ENCODE peak calls at places on chromosomes 7 and 10, in eight cellular contexts. M, D, G, R, V, L, K and O are unnamed samples.

GRCh38 chr7:98251251-98251843 is 685 bp downstream of the TECPR1 start:
- DNase-seq in M (peak; percentile 53), D (no peak), G (peak; percentile 88), R (peak; percentile 52), V (peak; percentile 63), L (no peak), K (peak; percentile 78), O (peak; percentile 74)

GRCh38 chr7:106056513-106057203 is 55.5 kb downstream of the SYPL1 start:
- DNase-seq in M (peak; percentile 87), D (peak; percentile 73), G (peak; percentile 90), R (peak; percentile 65), V (peak; percentile 62), L (no peak), K (peak; percentile 77), O (peak; percentile 69)

GRCh38 chr7:20331231-20331880 is 656 bp downstream of the ITGB8 start:
- DNase-seq in M (peak; percentile 64), D (peak; percentile 37), G (peak; percentile 87), R (peak; percentile 40), V (peak; percentile 40), L (peak; percentile 82), K (peak; percentile 53), O (peak; percentile 62)

GRCh38 chr10:43137971-43138756 is at the start of gene CSGALNACT2:
- DNase-seq in M (peak; percentile 97), D (peak; percentile 86), G (peak; percentile 97), R (peak; percentile 91), V (peak; percentile 89), L (peak; percentile 62), K (peak; percentile 88), O (peak; percentile 92)

GRCh38 chr10:10138685-10139084 is 879.0 kb upstream of the CELF2 start:
- DNase-seq in M (peak; percentile 16), D (no peak), G (no peak), R (no peak), V (no peak), L (no peak), K (no peak), O (no peak)

GRCh38 chr7:126436213-126436868 is 816.4 kb downstream of the GRM8 start:
- DNase-seq in M (no peak), D (no peak), G (no peak), R (no peak), V (no peak), L (no peak), K (no peak), O (no peak)

GRCh38 chr7:74587435-74588126 is 69.9 kb upstream of the GTF2I start:
- DNase-seq in M (peak; percentile 94), D (peak; percentile 69), G (peak; percentile 80), R (peak; percentile 90), V (peak; percentile 92), L (no peak), K (peak; percentile 77), O (peak; percentile 84)

GRCh38 chr7:56046728-56047445 is 4.4 kb downstream of the PSPH start:
- DNase-seq in M (peak; percentile 77), D (peak; percentile 82), G (no peak), R (no peak), V (no peak), L (no peak), K (peak; percentile 44), O (no peak)

GRCh38 chr10:51659344-51659743 is 40.1 kb downstream of the CSTF2T start:
- DNase-seq in M (peak; percentile 26), D (no peak), G (no peak), R (no peak), V (no peak), L (no peak), K (no peak), O (no peak)

GRCh38 chr10:100939763-100940344 is 27.1 kb downstream of the SLF2 start:
- DNase-seq in M (peak; percentile 28), D (no peak), G (no peak), R (no peak), V (no peak), L (no peak), K (no peak), O (no peak)

GRCh38 chr10:35949820-35950219 is 307.7 kb upstream of the FZD8 start:
- DNase-seq in M (no peak), D (no peak), G (no peak), R (no peak), V (no peak), L (peak; percentile 90), K (no peak), O (no peak)

GRCh38 chr10:60238408-60239100 is 151.1 kb downstream of the ANK3 start:
- DNase-seq in M (peak; percentile 49), D (peak; percentile 49), G (no peak), R (no peak), V (no peak), L (no peak), K (peak; percentile 44), O (no peak)

GRCh38 chr7:115976651-115977050 is 53.9 kb downstream of the TFEC start:
- DNase-seq in M (no peak), D (no peak), G (no peak), R (no peak), V (no peak), L (no peak), K (no peak), O (no peak)

GRCh38 chr10:5862360-5862929 is 27.2 kb downstream of the ANKRD16 start:
- DNase-seq in M (no peak), D (no peak), G (no peak), R (no peak), V (no peak), L (no peak), K (no peak), O (no peak)

GRCh38 chr7:93331706-93332105 is 99.5 kb downstream of the VPS50 start:
- DNase-seq in M (no peak), D (no peak), G (no peak), R (no peak), V (no peak), L (no peak), K (no peak), O (no peak)

GRCh38 chr7:122397381-122397780 is 92.8 kb upstream of the FEZF1 start:
- DNase-seq in M (no peak), D (no peak), G (no peak), R (no peak), V (no peak), L (no peak), K (no peak), O (no peak)

GRCh38 chr10:71766717-71767419 is 6.5 kb downstream of the VSIR start:
- DNase-seq in M (peak; percentile 96), D (peak; percentile 69), G (peak; percentile 92), R (peak; percentile 80), V (peak; percentile 85), L (no peak), K (peak; percentile 81), O (peak; percentile 87)

GRCh38 chr10:71765907-71766716 is 7.2 kb downstream of the VSIR start:
- DNase-seq in M (no peak), D (no peak), G (peak; percentile 81), R (no peak), V (no peak), L (no peak), K (no peak), O (no peak)

GRCh38 chr10:71765176-71765906 is 8.0 kb downstream of the VSIR start:
- DNase-seq in M (peak; percentile 78), D (no peak), G (peak; percentile 77), R (no peak), V (no peak), L (no peak), K (no peak), O (no peak)

GRCh38 chr10:71769279-71769823 is 4.0 kb downstream of the VSIR start:
- DNase-seq in M (peak; percentile 58), D (no peak), G (peak; percentile 54), R (no peak), V (no peak), L (no peak), K (no peak), O (no peak)

GRCh38 chr10:71767420-71768035 is 5.8 kb downstream of the VSIR start:
- DNase-seq in M (peak; percentile 54), D (peak; percentile 35), G (peak; percentile 84), R (peak; percentile 74), V (no peak), L (no peak), K (no peak), O (peak; percentile 73)
- H3K4me3 ChIP-seq in M (peak overlapping the region; percentile 23), D (no peak overlapping the region), G (peak overlapping the region; percentile 9), R (peak overlapping the region; percentile 8), V (no peak overlapping the region), L (no peak overlapping the region), K (no peak overlapping the region), O (peak overlapping the region; percentile 17)

DNA sequence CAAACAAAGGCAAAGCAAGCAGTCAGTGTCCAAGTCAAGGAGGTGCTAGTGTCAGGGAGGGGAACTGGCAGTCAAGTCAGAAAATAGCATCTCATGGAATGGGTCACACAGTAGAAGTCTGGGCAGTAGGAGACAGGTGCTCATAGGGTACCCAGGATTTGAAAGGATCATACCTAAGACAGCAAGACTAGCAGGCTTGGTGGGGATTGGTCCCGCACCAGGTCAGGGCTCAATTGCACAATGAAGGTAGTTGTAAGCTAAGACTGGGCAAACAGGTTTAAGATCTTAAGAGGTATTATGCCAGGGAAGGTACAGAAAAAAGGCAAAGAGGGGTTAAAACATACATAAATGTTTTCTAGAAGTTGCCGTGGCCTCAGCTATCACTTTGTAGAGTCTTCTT is 181.4 kb upstream of the ETV1 start:
- DNase-seq in M (no peak), D (no peak), G (no peak), R (no peak), V (no peak), L (no peak), K (no peak), O (no peak)
- H3K4me1 ChIP-seq in M (peaks cover 8% of the 10 kb centered on the region), D (no peaks in the 10 kb centered on the region), G (no peaks in the 10 kb centered on the region), R (no peaks in the 10 kb centered on the region), V (no peaks in the 10 kb centered on the region), L (no peaks in the 10 kb centered on the region), K (no peaks in the 10 kb centered on the region), O (no peaks in the 10 kb centered on the region)

DNA sequence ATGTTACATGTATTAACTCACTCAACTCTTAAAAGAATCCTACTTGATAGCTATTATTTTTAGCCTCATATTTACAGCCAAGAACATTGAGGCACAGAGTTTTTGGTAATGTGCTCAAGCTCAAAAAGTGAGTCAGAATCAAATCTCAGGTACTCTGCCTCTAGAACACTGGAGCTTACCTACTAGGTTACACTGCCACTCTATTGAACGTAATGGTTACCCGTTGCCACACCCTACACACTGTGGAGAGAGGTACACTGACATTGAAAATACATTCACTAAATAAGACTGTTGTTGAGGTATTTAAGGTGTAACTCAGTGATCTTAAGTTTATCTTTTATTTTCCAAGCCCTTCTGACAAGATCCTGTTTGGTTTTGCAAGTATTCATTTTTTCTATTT is 17.9 kb downstream of the SLC26A3 start:
- DNase-seq in M (no peak), D (no peak), G (no peak), R (no peak), V (no peak), L (no peak), K (no peak), O (no peak)
- H3K4me3 ChIP-seq in M (no peak overlapping the region), D (no peak overlapping the region), G (no peak overlapping the region), R (no peak overlapping the region), V (no peak overlapping the region), L (no peak overlapping the region), K (no peak overlapping the region), O (no peak overlapping the region)

GRCh38 chr7:8822595-8822994 is 389.2 kb downstream of the NXPH1 start:
- DNase-seq in M (no peak), D (no peak), G (no peak), R (no peak), V (no peak), L (no peak), K (no peak), O (no peak)
- H3K4me1 ChIP-seq in M (no peaks in the 10 kb centered on the region), D (no peaks in the 10 kb centered on the region), G (no peaks in the 10 kb centered on the region), R (no peaks in the 10 kb centered on the region), V (no peaks in the 10 kb centered on the region), L (no peaks in the 10 kb centered on the region), K (no peaks in the 10 kb centered on the region), O (no peaks in the 10 kb centered on the region)